ENCODE peak calls at places on chromosomes 6 and 20, in six cellular contexts. X is left ventricle myocardium inferior, J is PC-9, K is Peyer's patch, M is GM12865, Q is aorta. F is an unnamed sample.

GRCh38 chr20:1637226-1637625 is 17.4 kb upstream of the SIRPB1 start:
- DNase-seq in X (no peak), J (no peak), K (no peak), M (no peak), Q (no peak), F (no peak)

GRCh38 chr20:4329232-4329631 is 313.9 kb upstream of the RNF24 start:
- DNase-seq in X (no peak), J (no peak), K (no peak), M (no peak), Q (no peak), F (no peak)

GRCh38 chr6:63636516-63636968 is 940 bp downstream of the PHF3 start:
- DNase-seq in X (peak), J (no peak), K (peak), M (peak), Q (peak), F (peak)

GRCh38 chr6:152110878-152111820 is 303.7 kb downstream of the ESR1 start:
- DNase-seq in X (peak), J (peak), K (no peak), M (no peak), Q (no peak), F (no peak)

GRCh38 chr6:141218583-141218982 is 914.1 kb upstream of the GJE1 start:
- DNase-seq in X (no peak), J (no peak), K (no peak), M (no peak), Q (no peak), F (no peak)

GRCh38 chr6:107115695-107116327 is 496 bp upstream of the BEND3 start:
- DNase-seq in X (no peak), J (no peak), K (peak), M (peak), Q (peak), F (no peak)

GRCh38 chr6:146444195-146444594 is 99.4 kb upstream of the RAB32 start:
- DNase-seq in X (no peak), J (no peak), K (no peak), M (no peak), Q (no peak), F (no peak)

GRCh38 chr6:160030103-160030502 is 61.2 kb downstream of the IGF2R start:
- DNase-seq in X (peak), J (no peak), K (peak), M (no peak), Q (peak), F (peak)

GRCh38 chr20:25278636-25279361 is 30.9 kb downstream of the PYGB start:
- DNase-seq in X (peak), J (no peak), K (peak), M (no peak), Q (peak), F (peak)

GRCh38 chr20:36147707-36148106 is 6.8 kb upstream of the EPB41L1 start:
- DNase-seq in X (no peak), J (no peak), K (no peak), M (no peak), Q (no peak), F (no peak)

GRCh38 chr20:13758884-13759283 is 25.8 kb downstream of the ESF1 start:
- DNase-seq in X (no peak), J (no peak), K (no peak), M (no peak), Q (no peak), F (no peak)

GRCh38 chr20:19943021-19943659 is 74.0 kb upstream of the NAA20 start:
- DNase-seq in X (no peak), J (no peak), K (no peak), M (no peak), Q (no peak), F (peak)

GRCh38 chr6:125132058-125132457 is 21.5 kb upstream of the TPD52L1 start:
- DNase-seq in X (no peak), J (no peak), K (no peak), M (no peak), Q (no peak), F (no peak)

GRCh38 chr6:41371461-41371991 is 36.1 kb downstream of the NCR2 start:
- DNase-seq in X (peak), J (no peak), K (no peak), M (no peak), Q (no peak), F (no peak)

GRCh38 chr20:5033566-5033965 is 32.3 kb upstream of the SLC23A2 start:
- DNase-seq in X (no peak), J (peak), K (no peak), M (no peak), Q (no peak), F (no peak)

GRCh38 chr6:161684721-161685120 is 410.9 kb upstream of the AGPAT4 start:
- DNase-seq in X (no peak), J (no peak), K (no peak), M (no peak), Q (no peak), F (no peak)

GRCh38 chr6:46789434-46790358 is 3.5 kb upstream of the MEP1A start:
- DNase-seq in X (no peak), J (no peak), K (no peak), M (no peak), Q (no peak), F (no peak)

GRCh38 chr6:44071670-44072451 is 55.4 kb downstream of the MRPL14 start:
- DNase-seq in X (no peak), J (no peak), K (no peak), M (no peak), Q (no peak), F (no peak)

GRCh38 chr20:44141873-44142272 is 45.1 kb downstream of the JPH2 start:
- DNase-seq in X (no peak), J (no peak), K (no peak), M (no peak), Q (no peak), F (no peak)

GRCh38 chr6:10414766-10415592 is at the start of gene TFAP2A:
- DNase-seq in X (no peak), J (no peak), K (no peak), M (no peak), Q (no peak), F (no peak)

GRCh38 chr6:53894086-53894485 is 99.3 kb downstream of the LRRC1 start:
- DNase-seq in X (no peak), J (no peak), K (no peak), M (peak), Q (no peak), F (no peak)

GRCh38 chr6:121549741-121550140 is 114.3 kb downstream of the GJA1 start:
- DNase-seq in X (no peak), J (peak), K (no peak), M (no peak), Q (no peak), F (no peak)

GRCh38 chr20:47392015-47392720 is 35.7 kb upstream of the ZMYND8 start:
- DNase-seq in X (peak), J (peak), K (no peak), M (peak), Q (no peak), F (no peak)

GRCh38 chr20:1304711-1305515 is 24.0 kb downstream of the SDCBP2 start:
- DNase-seq in X (no peak), J (no peak), K (no peak), M (no peak), Q (peak), F (no peak)

GRCh38 chr20:57830515-57830895 is 120.7 kb upstream of the PMEPA1 start:
- DNase-seq in X (no peak), J (no peak), K (no peak), M (no peak), Q (no peak), F (no peak)

GRCh38 chr6:145863396-145863795 is 48.8 kb upstream of the FBXO30 start:
- DNase-seq in X (no peak), J (no peak), K (no peak), M (no peak), Q (no peak), F (no peak)

GRCh38 chr20:35339007-35339406 is 46.8 kb upstream of the FAM83C start:
- DNase-seq in X (no peak), J (peak), K (no peak), M (no peak), Q (no peak), F (no peak)

GRCh38 chr6:113095836-113096235 is 748.7 kb downstream of the RFPL4B start:
- DNase-seq in X (no peak), J (no peak), K (no peak), M (no peak), Q (no peak), F (no peak)

DNA sequence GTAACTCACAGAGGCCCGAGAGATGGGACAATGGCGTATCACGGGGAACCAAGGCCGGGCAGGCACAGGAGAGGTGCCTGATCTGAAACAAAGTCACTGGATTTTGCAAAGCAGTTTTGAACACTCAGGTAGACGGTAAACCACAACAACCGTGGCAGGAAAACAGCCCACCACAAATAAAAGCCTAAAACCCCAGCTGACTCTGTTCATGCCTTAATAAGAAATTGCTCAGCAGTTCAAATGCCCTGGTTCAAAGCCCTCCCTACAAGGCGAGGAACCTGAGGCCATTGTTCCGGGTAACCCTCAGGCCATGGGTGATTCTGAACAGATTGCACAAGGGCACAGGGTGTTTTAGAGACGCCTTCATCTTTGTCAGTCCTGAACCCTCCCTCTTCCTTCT is 114.2 kb downstream of the MAP3K7 start:
- DNase-seq in X (no peak), J (no peak), K (no peak), M (peak), Q (no peak), F (no peak)
- H3K4me3 ChIP-seq in X (no peak), J (no peak), K (no peak), M (no peak), Q (no peak), F (no peak)

GRCh38 chr6:32195902-32196681 is 3.6 kb upstream of the GPSM3 start:
- DNase-seq in X (peak), J (peak), K (peak), M (peak), Q (peak), F (peak)

GRCh38 chr6:32192608-32193039 is at the start of gene GPSM3:
- DNase-seq in X (peak), J (no peak), K (peak), M (peak), Q (no peak), F (peak)

GRCh38 chr6:32194825-32195651 is 2.6 kb upstream of the GPSM3 start:
- DNase-seq in X (no peak), J (no peak), K (peak), M (peak), Q (no peak), F (no peak)

GRCh38 chr6:32195652-32195901 is 3.1 kb upstream of the GPSM3 start:
- DNase-seq in X (peak), J (peak), K (peak), M (peak), Q (peak), F (peak)

GRCh38 chr6:32194388-32194787 is 1.9 kb upstream of the GPSM3 start:
- DNase-seq in X (no peak), J (no peak), K (no peak), M (no peak), Q (no peak), F (no peak)
- H3K4me3 ChIP-seq in X (no peak), J (no peak), K (no peak), M (no peak), Q (no peak), F (peak)

GRCh38 chr6:30769088-30769852 is 24.9 kb upstream of the IER3 start:
- DNase-seq in X (no peak), J (peak), K (peak), M (peak), Q (peak), F (peak)
- H3K4me3 ChIP-seq in X (no peak), J (peak), K (no peak), M (no peak), Q (no peak), F (peak)

GRCh38 chr6:7542065-7542877 is 800 bp downstream of the DSP start:
- DNase-seq in X (peak), J (no peak), K (no peak), M (no peak), Q (peak), F (peak)

GRCh38 chr6:7542878-7543394 is 1.5 kb downstream of the DSP start:
- DNase-seq in X (peak), J (peak), K (no peak), M (no peak), Q (no peak), F (peak)

GRCh38 chr6:7538484-7538883 is 3.0 kb upstream of the DSP start:
- DNase-seq in X (no peak), J (no peak), K (no peak), M (no peak), Q (no peak), F (no peak)

GRCh38 chr6:7541175-7542064 is at the start of gene DSP:
- DNase-seq in X (peak), J (peak), K (no peak), M (peak), Q (peak), F (peak)

DNA sequence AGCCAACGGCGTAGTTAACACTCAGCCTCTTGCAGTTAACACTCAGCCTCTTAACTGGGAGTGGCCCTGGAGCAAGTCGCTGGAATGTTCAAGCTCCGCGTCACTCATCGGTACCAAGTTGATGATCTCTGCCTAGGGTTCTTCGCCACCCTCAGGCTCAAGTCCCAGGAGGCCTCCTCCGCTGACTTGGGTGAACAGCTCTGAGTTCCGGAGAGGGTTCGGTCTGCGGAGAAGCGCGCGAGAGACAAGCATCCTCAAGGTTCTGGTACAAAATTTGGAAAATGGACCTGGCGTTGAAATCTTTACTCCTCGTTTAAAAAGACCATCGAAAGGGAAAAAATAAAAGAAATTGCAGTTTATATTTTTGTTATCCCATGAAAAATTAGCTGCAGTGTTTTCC is 876 bp upstream of the DSP start:
- DNase-seq in X (peak), J (peak), K (no peak), M (no peak), Q (no peak), F (peak)
- H3K4me3 ChIP-seq in X (peak), J (peak), K (peak), M (no peak), Q (no peak), F (peak)

DNA sequence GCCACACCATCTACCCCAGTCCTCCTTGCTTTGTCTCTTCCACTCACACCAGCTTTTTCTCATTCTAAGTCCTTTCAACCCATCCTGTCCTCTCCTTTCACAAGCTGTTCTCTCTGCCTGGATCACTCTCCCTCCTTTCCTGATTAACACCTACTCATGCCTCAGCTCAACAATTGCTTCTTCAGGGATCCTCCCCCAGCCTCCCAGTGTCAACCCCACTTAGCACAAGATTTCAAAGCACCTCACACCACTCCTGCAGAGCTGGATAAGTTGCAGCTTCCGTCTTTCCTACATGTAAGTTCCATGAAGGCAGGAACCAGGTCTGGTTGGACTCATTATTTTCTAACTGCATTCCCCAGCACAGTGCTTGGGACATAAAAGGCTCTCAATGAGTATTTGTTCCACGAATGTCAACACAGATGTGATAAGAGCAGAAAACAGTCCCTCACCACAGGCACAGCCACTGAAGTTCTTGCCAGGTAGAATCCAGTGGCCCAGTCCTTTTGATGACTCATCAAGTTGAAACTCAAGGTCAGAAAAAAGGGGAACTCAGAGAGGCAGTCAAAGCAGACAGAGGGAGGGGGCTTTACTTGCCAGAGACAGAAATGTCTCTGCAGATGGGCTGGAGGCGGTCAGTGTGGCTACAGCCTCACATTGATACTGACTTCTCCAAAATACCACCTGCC is 193.4 kb upstream of the PRDM1 start:
- DNase-seq in X (no peak), J (no peak), K (peak), M (peak), Q (no peak), F (no peak)
- H3K4me3 ChIP-seq in X (no peak), J (no peak), K (no peak), M (no peak), Q (no peak), F (no peak)

F was measured in lower lobe of right lung.